ENCODE peak calls at places on chromosome 22, in five cellular contexts. L is AG09319; J is AG08396; E is stimulated activated CD4-positive, alpha-beta T cell treated with anti-CD3 and anti-CD28 coated beads, Interleukin-2, amount 100 ng/mL, for 48 hours; B is iris pigment epithelial cell. S is an unnamed sample.

GRCh38 chr22:17265649-17266248 is 46.5 kb upstream of the ADA2 start:
- DNase-seq in L (no peak), J (no peak), E (no peak), B (no peak), S (no peak)

GRCh38 chr22:23834830-23835772 is 3.7 kb downstream of the DERL3 start:
- DNase-seq in L (no peak), J (no peak), E (no peak), B (no peak), S (no peak)

GRCh38 chr22:37906364-37907008 is 389 bp downstream of the MICALL1 start:
- DNase-seq in L (no peak), J (no peak), E (peak; percentile 28), B (no peak), S (no peak)

GRCh38 chr22:38973289-38974169 is 8.6 kb upstream of the APOBEC3B start:
- DNase-seq in L (no peak), J (peak; percentile 60), E (peak; percentile 25), B (peak; percentile 25), S (peak; percentile 62)

GRCh38 chr22:33038131-33038772 is 19.9 kb downstream of the SYN3 start:
- DNase-seq in L (no peak), J (no peak), E (no peak), B (peak; percentile 10), S (no peak)

GRCh38 chr22:46734830-46735453 is 3.1 kb downstream of the CERK start:
- DNase-seq in L (no peak), J (no peak), E (peak; percentile 39), B (peak; percentile 24), S (no peak)

GRCh38 chr22:40392618-40393017 is 22.2 kb downstream of the SGSM3 start:
- DNase-seq in L (no peak), J (no peak), E (no peak), B (peak; percentile 26), S (no peak)

GRCh38 chr22:26658671-26659478 is 1.5 kb downstream of the MIAT start:
- DNase-seq in L (peak; percentile 80), J (peak; percentile 87), E (peak; percentile 78), B (peak; percentile 97), S (peak; percentile 25)